ENCODE peak calls at places on chromosomes 12 and 14, in seven cellular contexts. One of them, this sample, is unnamed.

GRCh38 chr14:63982156-63982555 is 129.4 kb downstream of the SYNE2 start:
- DNase-seq in CD14-positive monocyte: no peak
- DNase-seq in naive thymus-derived CD4-positive, alpha-beta T cell: no peak
- DNase-seq in left ventricle myocardium inferior: no peak
- DNase-seq in GM04504: no peak
- DNase-seq in T-helper 22 cell: no peak
- DNase-seq in CD8-positive, alpha-beta T cell: no peak
- DNase-seq in this sample: no peak

GRCh38 chr12:88338486-88338885 is 196.4 kb downstream of the TMTC3 start:
- DNase-seq in CD14-positive monocyte: no peak
- DNase-seq in naive thymus-derived CD4-positive, alpha-beta T cell: no peak
- DNase-seq in left ventricle myocardium inferior: no peak
- DNase-seq in GM04504: no peak
- DNase-seq in T-helper 22 cell: no peak
- DNase-seq in CD8-positive, alpha-beta T cell: no peak
- DNase-seq in this sample: no peak

GRCh38 chr12:77166711-77167110 is 101.3 kb upstream of the E2F7 start:
- DNase-seq in CD14-positive monocyte: no peak
- DNase-seq in naive thymus-derived CD4-positive, alpha-beta T cell: no peak
- DNase-seq in left ventricle myocardium inferior: no peak
- DNase-seq in GM04504: peak; percentile 24
- DNase-seq in T-helper 22 cell: no peak
- DNase-seq in CD8-positive, alpha-beta T cell: no peak
- DNase-seq in this sample: no peak

GRCh38 chr14:50608302-50608851 is 48.4 kb downstream of the ATL1 start:
- DNase-seq in CD14-positive monocyte: no peak
- DNase-seq in naive thymus-derived CD4-positive, alpha-beta T cell: no peak
- DNase-seq in left ventricle myocardium inferior: no peak
- DNase-seq in GM04504: no peak
- DNase-seq in T-helper 22 cell: no peak
- DNase-seq in CD8-positive, alpha-beta T cell: no peak
- DNase-seq in this sample: no peak

GRCh38 chr12:56687225-56688128 is 607 bp downstream of the PTGES3 start:
- DNase-seq in CD14-positive monocyte: peak; percentile 63
- DNase-seq in naive thymus-derived CD4-positive, alpha-beta T cell: peak; percentile 70
- DNase-seq in left ventricle myocardium inferior: peak; percentile 49
- DNase-seq in GM04504: no peak
- DNase-seq in T-helper 22 cell: peak; percentile 54
- DNase-seq in CD8-positive, alpha-beta T cell: peak; percentile 21
- DNase-seq in this sample: peak; percentile 49

GRCh38 chr12:118357327-118358007 is 15.2 kb downstream of the TAOK3 start:
- DNase-seq in CD14-positive monocyte: peak; percentile 85
- DNase-seq in naive thymus-derived CD4-positive, alpha-beta T cell: peak; percentile 64
- DNase-seq in left ventricle myocardium inferior: no peak
- DNase-seq in GM04504: no peak
- DNase-seq in T-helper 22 cell: no peak
- DNase-seq in CD8-positive, alpha-beta T cell: no peak
- DNase-seq in this sample: peak; percentile 67

GRCh38 chr14:99822800-99823455 is 29.7 kb downstream of the EML1 start:
- DNase-seq in CD14-positive monocyte: no peak
- DNase-seq in naive thymus-derived CD4-positive, alpha-beta T cell: no peak
- DNase-seq in left ventricle myocardium inferior: no peak
- DNase-seq in GM04504: no peak
- DNase-seq in T-helper 22 cell: no peak
- DNase-seq in CD8-positive, alpha-beta T cell: no peak
- DNase-seq in this sample: no peak

GRCh38 chr14:33588771-33589170 is 362.1 kb downstream of the EGLN3 start:
- DNase-seq in CD14-positive monocyte: no peak
- DNase-seq in naive thymus-derived CD4-positive, alpha-beta T cell: no peak
- DNase-seq in left ventricle myocardium inferior: no peak
- DNase-seq in GM04504: no peak
- DNase-seq in T-helper 22 cell: no peak
- DNase-seq in CD8-positive, alpha-beta T cell: no peak
- DNase-seq in this sample: no peak

GRCh38 chr12:21138016-21138415 is 7.0 kb downstream of the SLCO1B1 start:
- DNase-seq in CD14-positive monocyte: no peak
- DNase-seq in naive thymus-derived CD4-positive, alpha-beta T cell: no peak
- DNase-seq in left ventricle myocardium inferior: no peak
- DNase-seq in GM04504: no peak
- DNase-seq in T-helper 22 cell: no peak
- DNase-seq in CD8-positive, alpha-beta T cell: no peak
- DNase-seq in this sample: no peak

GRCh38 chr14:63276016-63276415 is 42.7 kb downstream of the GPHB5 start:
- DNase-seq in CD14-positive monocyte: no peak
- DNase-seq in naive thymus-derived CD4-positive, alpha-beta T cell: no peak
- DNase-seq in left ventricle myocardium inferior: no peak
- DNase-seq in GM04504: no peak
- DNase-seq in T-helper 22 cell: no peak
- DNase-seq in CD8-positive, alpha-beta T cell: no peak
- DNase-seq in this sample: no peak

GRCh38 chr12:50088577-50089335 is 3.6 kb downstream of the SMARCD1 start:
- DNase-seq in CD14-positive monocyte: no peak
- DNase-seq in naive thymus-derived CD4-positive, alpha-beta T cell: peak; percentile 47
- DNase-seq in left ventricle myocardium inferior: no peak
- DNase-seq in GM04504: no peak
- DNase-seq in T-helper 22 cell: no peak
- DNase-seq in CD8-positive, alpha-beta T cell: no peak
- DNase-seq in this sample: peak; percentile 68

GRCh38 chr12:65935906-65936528 is 111.7 kb downstream of the HMGA2 start:
- DNase-seq in CD14-positive monocyte: no peak
- DNase-seq in naive thymus-derived CD4-positive, alpha-beta T cell: no peak
- DNase-seq in left ventricle myocardium inferior: no peak
- DNase-seq in GM04504: no peak
- DNase-seq in T-helper 22 cell: no peak
- DNase-seq in CD8-positive, alpha-beta T cell: no peak
- DNase-seq in this sample: no peak

GRCh38 chr12:110619534-110619953 is 5.6 kb downstream of the TCTN1 start:
- DNase-seq in CD14-positive monocyte: no peak
- DNase-seq in naive thymus-derived CD4-positive, alpha-beta T cell: peak; percentile 15
- DNase-seq in left ventricle myocardium inferior: no peak
- DNase-seq in GM04504: no peak
- DNase-seq in T-helper 22 cell: no peak
- DNase-seq in CD8-positive, alpha-beta T cell: no peak
- DNase-seq in this sample: no peak

GRCh38 chr12:107134558-107134957 is 41.2 kb upstream of the CRY1 start:
- DNase-seq in CD14-positive monocyte: no peak
- DNase-seq in naive thymus-derived CD4-positive, alpha-beta T cell: peak; percentile 24
- DNase-seq in left ventricle myocardium inferior: no peak
- DNase-seq in GM04504: no peak
- DNase-seq in T-helper 22 cell: peak; percentile 0
- DNase-seq in CD8-positive, alpha-beta T cell: no peak
- DNase-seq in this sample: peak; percentile 46

GRCh38 chr14:77066555-77067172 is 31.4 kb upstream of the CIPC start:
- DNase-seq in CD14-positive monocyte: no peak
- DNase-seq in naive thymus-derived CD4-positive, alpha-beta T cell: no peak
- DNase-seq in left ventricle myocardium inferior: no peak
- DNase-seq in GM04504: no peak
- DNase-seq in T-helper 22 cell: no peak
- DNase-seq in CD8-positive, alpha-beta T cell: no peak
- DNase-seq in this sample: no peak

GRCh38 chr12:9039397-9039977 is 50.1 kb downstream of the KLRG1 start:
- DNase-seq in CD14-positive monocyte: no peak
- DNase-seq in naive thymus-derived CD4-positive, alpha-beta T cell: peak; percentile 68
- DNase-seq in left ventricle myocardium inferior: no peak
- DNase-seq in GM04504: peak; percentile 9
- DNase-seq in T-helper 22 cell: no peak
- DNase-seq in CD8-positive, alpha-beta T cell: no peak
- DNase-seq in this sample: no peak

GRCh38 chr12:38905480-38906351 is at the start of gene CPNE8:
- DNase-seq in CD14-positive monocyte: peak; percentile 69
- DNase-seq in naive thymus-derived CD4-positive, alpha-beta T cell: peak; percentile 19
- DNase-seq in left ventricle myocardium inferior: peak; percentile 86
- DNase-seq in GM04504: peak; percentile 55
- DNase-seq in T-helper 22 cell: peak; percentile 20
- DNase-seq in CD8-positive, alpha-beta T cell: no peak
- DNase-seq in this sample: peak; percentile 22

GRCh38 chr14:52315355-52315718 is 1.2 kb downstream of the PTGER2 start:
- DNase-seq in CD14-positive monocyte: peak; percentile 65
- DNase-seq in naive thymus-derived CD4-positive, alpha-beta T cell: peak; percentile 18
- DNase-seq in left ventricle myocardium inferior: no peak
- DNase-seq in GM04504: no peak
- DNase-seq in T-helper 22 cell: no peak
- DNase-seq in CD8-positive, alpha-beta T cell: no peak
- DNase-seq in this sample: no peak

GRCh38 chr12:112841891-112842290 is 50.3 kb downstream of the RPH3A start:
- DNase-seq in CD14-positive monocyte: no peak
- DNase-seq in naive thymus-derived CD4-positive, alpha-beta T cell: no peak
- DNase-seq in left ventricle myocardium inferior: no peak
- DNase-seq in GM04504: no peak
- DNase-seq in T-helper 22 cell: no peak
- DNase-seq in CD8-positive, alpha-beta T cell: no peak
- DNase-seq in this sample: no peak

GRCh38 chr12:120705618-120706017 is 4.6 kb upstream of the UNC119B start:
- DNase-seq in CD14-positive monocyte: no peak
- DNase-seq in naive thymus-derived CD4-positive, alpha-beta T cell: no peak
- DNase-seq in left ventricle myocardium inferior: no peak
- DNase-seq in GM04504: no peak
- DNase-seq in T-helper 22 cell: no peak
- DNase-seq in CD8-positive, alpha-beta T cell: no peak
- DNase-seq in this sample: no peak

GRCh38 chr12:127883013-127883412 is 384.0 kb upstream of the TMEM132C start:
- DNase-seq in CD14-positive monocyte: no peak
- DNase-seq in naive thymus-derived CD4-positive, alpha-beta T cell: no peak
- DNase-seq in left ventricle myocardium inferior: no peak
- DNase-seq in GM04504: no peak
- DNase-seq in T-helper 22 cell: no peak
- DNase-seq in CD8-positive, alpha-beta T cell: no peak
- DNase-seq in this sample: no peak

GRCh38 chr12:84508325-84508861 is 404.2 kb downstream of the SLC6A15 start:
- DNase-seq in CD14-positive monocyte: no peak
- DNase-seq in naive thymus-derived CD4-positive, alpha-beta T cell: no peak
- DNase-seq in left ventricle myocardium inferior: no peak
- DNase-seq in GM04504: peak; percentile 65
- DNase-seq in T-helper 22 cell: no peak
- DNase-seq in CD8-positive, alpha-beta T cell: no peak
- DNase-seq in this sample: no peak

GRCh38 chr14:90383126-90383730 is 13.6 kb upstream of the CALM1 start:
- DNase-seq in CD14-positive monocyte: peak; percentile 99
- DNase-seq in naive thymus-derived CD4-positive, alpha-beta T cell: peak; percentile 97
- DNase-seq in left ventricle myocardium inferior: peak; percentile 100
- DNase-seq in GM04504: peak; percentile 99
- DNase-seq in T-helper 22 cell: peak; percentile 96
- DNase-seq in CD8-positive, alpha-beta T cell: peak; percentile 94
- DNase-seq in this sample: peak; percentile 99

GRCh38 chr14:75831455-75831854 is 150.3 kb downstream of the TGFB3 start:
- DNase-seq in CD14-positive monocyte: peak; percentile 56
- DNase-seq in naive thymus-derived CD4-positive, alpha-beta T cell: peak; percentile 62
- DNase-seq in left ventricle myocardium inferior: peak; percentile 38
- DNase-seq in GM04504: peak; percentile 59
- DNase-seq in T-helper 22 cell: no peak
- DNase-seq in CD8-positive, alpha-beta T cell: peak; percentile 4
- DNase-seq in this sample: no peak

GRCh38 chr12:104669851-104670337 is 213.1 kb downstream of the CHST11 start:
- DNase-seq in CD14-positive monocyte: peak; percentile 66
- DNase-seq in naive thymus-derived CD4-positive, alpha-beta T cell: no peak
- DNase-seq in left ventricle myocardium inferior: peak; percentile 59
- DNase-seq in GM04504: no peak
- DNase-seq in T-helper 22 cell: peak; percentile 18
- DNase-seq in CD8-positive, alpha-beta T cell: no peak
- DNase-seq in this sample: peak; percentile 18